ENCODE peak calls at places on chromosome 18, in seven cellular contexts. R is T-helper 22 cell; Q is fibroblast of mammary gland; E is naive thymus-derived CD8-positive, alpha-beta T cell; T is amniotic stem cell; P is stimulated activated CD4-positive, alpha-beta T cell treated with anti-CD3 and anti-CD28 coated beads, Interleukin-2, amount 100 ng/mL, for 48 hours; I is colonic mucosa. H is an unnamed sample.
A peak's percentile ranks its signal among the peaks of the same experiment; 100 is the strongest.

GRCh38 chr18:76528477-76529432 is 33.7 kb upstream of the ZNF516 start:
- DNase-seq in P (no peak), R (no peak), T (no peak), I (peak; percentile 25), E (no peak), Q (peak; percentile 73), H (no peak)

GRCh38 chr18:56576826-56577573 is 61.4 kb downstream of the TXNL1 start:
- DNase-seq in Q (no peak), I (no peak), P (no peak), R (no peak), T (no peak), E (no peak), H (no peak)

GRCh38 chr18:53018791-53019190 is 678.8 kb downstream of the DCC start:
- DNase-seq in I (no peak), Q (no peak), E (no peak), T (no peak), P (no peak), R (no peak), H (no peak)

GRCh38 chr18:13003466-13003896 is 12.3 kb downstream of the CEP192 start:
- DNase-seq in T (no peak), R (no peak), I (peak; percentile 24), E (no peak), P (no peak), Q (peak; percentile 88), H (no peak)

GRCh38 chr18:12092398-12093229 is 1.0 kb upstream of the ANKRD62 start:
- DNase-seq in T (no peak), R (no peak), E (no peak), P (no peak), Q (no peak), I (peak; percentile 63), H (peak; percentile 48)

GRCh38 chr18:79503891-79504475 is 108.3 kb downstream of the NFATC1 start:
- DNase-seq in Q (no peak), I (no peak), T (no peak), R (no peak), E (peak; percentile 18), P (no peak), H (no peak)

GRCh38 chr18:64017870-64018269 is 48.0 kb downstream of the SERPINB8 start:
- DNase-seq in R (no peak), Q (peak; percentile 40), E (no peak), P (no peak), T (peak; percentile 7), I (no peak), H (no peak)

GRCh38 chr18:8616026-8616401 is 6.8 kb downstream of the RAB12 start:
- DNase-seq in E (no peak), R (no peak), P (no peak), I (no peak), T (no peak), Q (no peak), H (no peak)

GRCh38 chr18:56235061-56235772 is 403.2 kb downstream of the TXNL1 start:
- DNase-seq in E (no peak), P (no peak), I (no peak), T (no peak), R (no peak), Q (no peak), H (no peak)

GRCh38 chr18:36157441-36157840 is 27.7 kb downstream of the ELP2 start:
- DNase-seq in I (no peak), E (no peak), R (no peak), T (no peak), P (no peak), Q (no peak), H (no peak)

GRCh38 chr18:74290831-74291770 is 662 bp downstream of the CYB5A start:
- DNase-seq in E (no peak), T (no peak), I (peak; percentile 60), R (no peak), Q (no peak), P (no peak), H (no peak)

GRCh38 chr18:59141294-59142068 is 1.8 kb downstream of the SEC11C start:
- DNase-seq in T (no peak), P (no peak), I (no peak), Q (no peak), R (no peak), E (no peak), H (peak; percentile 88)

GRCh38 chr18:29780814-29781213 is 1261.7 kb downstream of the DSC3 start:
- DNase-seq in T (no peak), Q (no peak), I (no peak), R (no peak), E (no peak), P (no peak), H (no peak)

GRCh38 chr18:3453540-3454364 is 3.8 kb downstream of the TGIF1 start:
- DNase-seq in I (peak; percentile 67), Q (peak; percentile 97), T (peak; percentile 90), R (no peak), P (peak; percentile 33), E (peak; percentile 66), H (peak; percentile 35)

GRCh38 chr18:79950440-79951341 is 762 bp downstream of the SLC66A2 start:
- DNase-seq in P (no peak), Q (peak; percentile 12), R (no peak), E (no peak), T (no peak), I (peak; percentile 56), H (no peak)

GRCh38 chr18:77151791-77152517 is 19.4 kb upstream of the MBP start:
- DNase-seq in Q (no peak), E (no peak), R (no peak), P (no peak), T (no peak), I (no peak), H (no peak)

GRCh38 chr18:61333746-61334490 is 688 bp downstream of the CDH20 start:
- DNase-seq in Q (peak; percentile 10), P (no peak), T (no peak), R (no peak), I (no peak), E (no peak), H (no peak)

GRCh38 chr18:52499018-52499417 is 159.0 kb downstream of the DCC start:
- DNase-seq in E (no peak), R (no peak), P (no peak), I (no peak), T (no peak), Q (no peak), H (no peak)

GRCh38 chr18:78422336-78422735 is 557.3 kb upstream of the SALL3 start:
- DNase-seq in E (no peak), Q (no peak), I (no peak), T (no peak), P (no peak), R (no peak), H (no peak)

GRCh38 chr18:55997156-55997561 is 409.2 kb upstream of the TCF4 start:
- DNase-seq in Q (no peak), T (no peak), R (no peak), I (no peak), P (no peak), E (no peak), H (no peak)

GRCh38 chr18:59208602-59209001 is 11.4 kb upstream of the GRP start:
- DNase-seq in T (no peak), I (no peak), E (no peak), P (no peak), R (no peak), Q (peak; percentile 6), H (no peak)

GRCh38 chr18:56509656-56510055 is 128.7 kb downstream of the TXNL1 start:
- DNase-seq in E (no peak), Q (no peak), R (no peak), P (no peak), I (no peak), T (no peak), H (no peak)

GRCh38 chr18:37481491-37481890 is 84.1 kb downstream of the CELF4 start:
- DNase-seq in Q (peak; percentile 3), T (no peak), P (no peak), E (no peak), R (no peak), I (no peak), H (no peak)

GRCh38 chr18:52323802-52324201 is 16.2 kb upstream of the DCC start:
- DNase-seq in R (no peak), E (no peak), I (no peak), Q (no peak), P (no peak), T (no peak), H (no peak)

GRCh38 chr18:2656237-2657042 is 914 bp downstream of the SMCHD1 start:
- DNase-seq in E (peak; percentile 70), T (no peak), Q (peak; percentile 23), P (peak; percentile 33), I (peak; percentile 72), R (peak; percentile 43), H (no peak)

H was measured in NCI-H2029 treated with DMSO at 0.1 percent for 48 hours.